ENCODE peak calls at places on chromosomes 13 and 19, in ten cellular contexts. G is NCI-H2081; H is effector CD4-positive, alpha-beta T cell; R is body of pancreas; F is ELF-1; N is left lobe of liver; K is COR-L47; J is activated CD4-positive, alpha-beta memory T cell treated with anti-CD3 and anti-CD28 coated beads for 36 hours; T is activated naive CD4-positive, alpha-beta T cell; C is activated naive CD8-positive, alpha-beta T cell treated with anti-CD3 and anti-CD28 coated beads for 36 hours. Q is an unnamed sample.

GRCh38 chr19:3506384-3507340 is 551 bp downstream of the FZR1 start:
- DNase-seq in G (no peak), H (peak), R (peak), F (no peak), N (peak), K (no peak), J (peak), T (no peak), C (peak), Q (peak)

GRCh38 chr19:39402417-39403297 is 4.0 kb upstream of the ZFP36 start:
- DNase-seq in G (peak), H (peak), R (peak), F (peak), N (peak), K (peak), J (peak), T (peak), C (peak), Q (peak)

GRCh38 chr13:67343777-67344176 is 113.6 kb upstream of the PCDH9 start:
- DNase-seq in G (peak), H (no peak), R (no peak), F (peak), N (no peak), K (no peak), J (no peak), T (no peak), C (no peak), Q (peak)

GRCh38 chr19:19554074-19555023 is 16.3 kb downstream of the CILP2 start:
- DNase-seq in G (no peak), H (peak), R (peak), F (peak), N (no peak), K (no peak), J (peak), T (peak), C (peak), Q (peak)

GRCh38 chr13:41352935-41353801 is 42.1 kb downstream of the NAA16 start:
- DNase-seq in G (no peak), H (peak), R (no peak), F (peak), N (no peak), K (peak), J (peak), T (no peak), C (peak), Q (peak)

GRCh38 chr13:36536546-36536945 is 104.3 kb downstream of the CCNA1 start:
- DNase-seq in G (no peak), H (no peak), R (no peak), F (no peak), N (no peak), K (peak), J (no peak), T (no peak), C (no peak), Q (no peak)

GRCh38 chr19:1206733-1207301 is 1.2 kb downstream of the STK11 start:
- DNase-seq in G (no peak), H (peak), R (no peak), F (no peak), N (no peak), K (no peak), J (peak), T (no peak), C (peak), Q (no peak)

GRCh38 chr13:100657881-100658315 is 16.7 kb downstream of the TMTC4 start:
- DNase-seq in G (no peak), H (no peak), R (no peak), F (no peak), N (no peak), K (no peak), J (no peak), T (no peak), C (no peak), Q (no peak)

GRCh38 chr13:29538625-29538976 is 56.9 kb downstream of the SLC7A1 start:
- DNase-seq in G (no peak), H (no peak), R (no peak), F (no peak), N (no peak), K (no peak), J (no peak), T (no peak), C (no peak), Q (no peak)

GRCh38 chr13:51734786-51735185 is 69.2 kb downstream of the DHRS12 start:
- DNase-seq in G (no peak), H (no peak), R (no peak), F (no peak), N (no peak), K (no peak), J (no peak), T (no peak), C (no peak), Q (no peak)

GRCh38 chr19:10353793-10354391 is 14.5 kb upstream of the ICAM3 start:
- DNase-seq in G (no peak), H (no peak), R (peak), F (peak), N (peak), K (no peak), J (peak), T (no peak), C (peak), Q (peak)

GRCh38 chr19:33871605-33872004 is 74.9 kb downstream of the KCTD15 start:
- DNase-seq in G (no peak), H (no peak), R (no peak), F (no peak), N (no peak), K (no peak), J (no peak), T (no peak), C (no peak), Q (no peak)

GRCh38 chr19:45682117-45682516 is 9.6 kb downstream of the SNRPD2 start:
- DNase-seq in G (no peak), H (no peak), R (no peak), F (no peak), N (no peak), K (no peak), J (no peak), T (no peak), C (no peak), Q (no peak)

GRCh38 chr13:101289764-101290163 is 126.5 kb downstream of the NALCN start:
- DNase-seq in G (peak), H (no peak), R (no peak), F (no peak), N (no peak), K (peak), J (peak), T (no peak), C (no peak), Q (peak)

GRCh38 chr13:73505487-73505886 is 446.7 kb downstream of the KLF5 start:
- DNase-seq in G (no peak), H (no peak), R (no peak), F (no peak), N (no peak), K (no peak), J (no peak), T (no peak), C (no peak), Q (no peak)

GRCh38 chr19:53960886-53961285 is 1.9 kb upstream of the CACNG8 start:
- DNase-seq in G (no peak), H (no peak), R (no peak), F (no peak), N (no peak), K (no peak), J (no peak), T (no peak), C (no peak), Q (peak)

GRCh38 chr19:16078759-16079707 is 2.7 kb downstream of the TPM4 start:
- DNase-seq in G (peak), H (peak), R (no peak), F (no peak), N (no peak), K (no peak), J (peak), T (no peak), C (peak), Q (peak)

GRCh38 chr19:30521937-30522336 is 149.8 kb downstream of the ZNF536 start:
- DNase-seq in G (no peak), H (no peak), R (no peak), F (no peak), N (peak), K (no peak), J (no peak), T (no peak), C (no peak), Q (no peak)

GRCh38 chr19:51002542-51003311 is 1.3 kb upstream of the KLK8 start:
- DNase-seq in G (no peak), H (no peak), R (no peak), F (peak), N (no peak), K (no peak), J (peak), T (no peak), C (peak), Q (peak)

GRCh38 chr19:33914599-33914998 is 117.9 kb downstream of the KCTD15 start:
- DNase-seq in G (no peak), H (no peak), R (no peak), F (no peak), N (no peak), K (no peak), J (no peak), T (no peak), C (no peak), Q (no peak)

GRCh38 chr13:66492479-66492878 is 737.7 kb downstream of the PCDH9 start:
- DNase-seq in G (peak), H (no peak), R (no peak), F (peak), N (no peak), K (peak), J (no peak), T (no peak), C (no peak), Q (peak)

GRCh38 chr19:34317311-34317927 is 47.6 kb upstream of the GPI start:
- DNase-seq in G (no peak), H (peak), R (no peak), F (peak), N (no peak), K (no peak), J (peak), T (no peak), C (no peak), Q (no peak)

GRCh38 chr19:49107625-49108459 is 6.3 kb upstream of the LIN7B start:
- DNase-seq in G (no peak), H (no peak), R (no peak), F (no peak), N (no peak), K (no peak), J (no peak), T (no peak), C (no peak), Q (no peak)

GRCh38 chr13:100454876-100455275 is 133.7 kb downstream of the GGACT start:
- DNase-seq in G (peak), H (no peak), R (no peak), F (peak), N (no peak), K (no peak), J (no peak), T (no peak), C (no peak), Q (no peak)

GRCh38 chr19:11324079-11324661 is 15.3 kb downstream of the RAB3D start:
- DNase-seq in G (peak), H (no peak), R (peak), F (peak), N (peak), K (peak), J (peak), T (no peak), C (peak), Q (no peak)